ENCODE peak calls at places on chromosome 15, in nine cellular contexts. L is body of pancreas, S is ovary, M is left lung, D is psoas muscle, B is A549, G is lower lobe of right lung, A is OCI-LY7, C is colonic mucosa. W is an unnamed sample.

GRCh38 chr15:48940508-48940907 is 23.2 kb downstream of the SHC4 start:
- DNase-seq in M (no peak), D (no peak), L (no peak), S (no peak), B (peak), C (no peak), A (no peak), G (no peak), W (no peak)

GRCh38 chr15:34437687-34438086 is at the start of gene GOLGA8A:
- DNase-seq in C (no peak), B (no peak), A (no peak), M (peak), L (peak), G (peak), S (peak), D (peak), W (peak)

GRCh38 chr15:100596792-100597191 is 5.2 kb downstream of the LINS1 start:
- DNase-seq in M (no peak), A (no peak), D (no peak), B (no peak), L (peak), S (no peak), G (peak), C (peak), W (no peak)

GRCh38 chr15:57138260-57138895 is 219.9 kb downstream of the TCF12 start:
- DNase-seq in M (no peak), S (no peak), C (no peak), A (peak), D (no peak), B (peak), G (no peak), L (peak), W (no peak)

GRCh38 chr15:73637527-73637926 is 4.3 kb upstream of the NPTN start:
- DNase-seq in A (no peak), G (no peak), S (no peak), D (no peak), C (no peak), L (no peak), M (no peak), B (peak), W (no peak)

GRCh38 chr15:51775967-51776816 is 24.8 kb downstream of the TMOD2 start:
- DNase-seq in A (peak), D (no peak), B (peak), G (no peak), S (peak), M (no peak), C (peak), L (peak), W (peak)

GRCh38 chr15:30036304-30036703 is 46.5 kb upstream of the GOLGA8J start:
- DNase-seq in L (no peak), C (no peak), S (no peak), D (no peak), M (no peak), G (no peak), A (no peak), B (no peak), W (no peak)

GRCh38 chr15:39594764-39595620 is 14.1 kb downstream of the THBS1 start:
- DNase-seq in M (no peak), B (no peak), S (no peak), D (no peak), L (no peak), G (no peak), A (no peak), C (no peak), W (no peak)

GRCh38 chr15:91949361-91949760 is 95.9 kb downstream of the SLCO3A1 start:
- DNase-seq in B (no peak), G (no peak), L (no peak), D (no peak), A (no peak), C (no peak), M (no peak), S (no peak), W (no peak)

GRCh38 chr15:35168464-35168863 is 83.4 kb upstream of the NANOGP8 start:
- DNase-seq in A (no peak), D (no peak), C (no peak), S (no peak), M (no peak), G (no peak), L (no peak), B (no peak), W (no peak)

DNA sequence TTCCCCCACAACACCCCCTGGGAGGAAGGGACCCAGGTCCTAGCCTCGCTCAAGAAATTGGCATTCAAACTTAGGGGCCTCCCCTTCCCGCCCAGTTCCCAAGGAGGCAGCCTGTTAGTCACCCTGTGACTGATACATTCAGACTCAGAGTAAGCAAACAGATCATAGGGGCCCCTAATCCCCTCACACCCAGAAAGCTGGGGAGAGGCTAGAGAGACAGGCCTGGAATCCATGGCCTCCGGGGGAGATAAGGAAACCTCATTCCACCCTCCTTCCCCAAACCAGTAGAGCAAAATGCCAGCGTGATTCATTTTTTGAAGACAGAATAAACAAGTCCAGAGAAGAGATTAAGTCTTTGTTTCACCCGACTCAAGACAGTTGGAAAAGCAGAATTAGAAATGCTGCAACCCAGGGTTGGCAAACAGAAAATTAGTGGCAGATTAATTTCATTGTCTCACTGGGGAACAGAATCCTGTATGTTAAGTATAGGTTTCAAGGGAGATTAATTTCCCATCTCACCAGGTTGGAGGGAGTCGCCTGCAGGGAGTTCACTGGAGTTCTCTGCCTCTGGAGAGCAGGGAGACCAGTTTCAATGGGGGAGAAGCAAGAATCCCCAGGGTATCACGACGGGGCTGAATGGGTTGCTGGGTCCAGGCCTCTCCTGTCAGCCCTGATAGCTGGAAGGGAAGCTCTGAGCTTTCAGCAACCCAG is 268.3 kb downstream of the UACA start:
- DNase-seq in M (no peak), L (no peak), C (no peak), B (peak), G (no peak), D (no peak), A (no peak), S (no peak), W (no peak)
- H3K27ac ChIP-seq in M (no peak), L (no peak), C (no peak), B (peak), G (no peak), D (no peak), A (peak), S (peak), W (peak)

GRCh38 chr15:41783272-41783660 is 9.0 kb downstream of the MAPKBP1 start:
- DNase-seq in G (no peak), L (no peak), S (no peak), B (no peak), D (no peak), M (no peak), A (no peak), C (no peak), W (no peak)
- H3K27ac ChIP-seq in G (no peak), L (no peak), S (no peak), B (no peak), D (no peak), M (no peak), A (peak), C (no peak), W (no peak)

DNA sequence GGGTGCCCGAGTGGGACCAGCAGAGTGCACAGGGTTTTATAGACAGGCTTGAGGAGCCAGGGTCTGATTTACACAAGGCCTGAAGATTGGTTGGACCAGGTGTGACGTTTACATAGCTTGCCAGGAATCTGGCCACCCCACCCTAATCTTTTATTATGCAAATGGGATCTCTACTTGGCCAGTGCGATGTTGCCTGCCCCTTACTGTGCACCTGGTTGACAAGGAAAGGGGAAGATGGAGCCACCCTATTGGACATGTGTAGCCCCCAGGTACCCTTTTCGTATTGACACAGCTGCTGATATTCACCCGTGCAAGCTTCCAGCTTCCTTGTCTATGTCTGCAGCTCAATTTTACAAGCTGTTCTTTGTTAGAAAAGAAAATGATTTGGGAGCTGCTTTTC is 132.0 kb downstream of the ARNT2 start:
- DNase-seq in G (no peak), D (no peak), L (peak), A (no peak), M (no peak), S (no peak), C (no peak), B (no peak), W (no peak)
- H3K27ac ChIP-seq in G (no peak), D (no peak), L (no peak), A (no peak), M (no peak), S (no peak), C (no peak), B (no peak), W (no peak)

GRCh38 chr15:67945951-67946700 is 106.3 kb upstream of the RNU6-1 start:
- DNase-seq in B (peak), A (peak), G (no peak), S (no peak), L (no peak), M (no peak), C (no peak), D (no peak), W (peak)
- H3K27ac ChIP-seq in B (peak), A (peak), G (peak), S (peak), L (no peak), M (no peak), C (no peak), D (no peak), W (peak)

GRCh38 chr15:77226652-77227051 is 155.7 kb upstream of the TSPAN3 start:
- DNase-seq in B (no peak), A (no peak), M (no peak), G (no peak), L (no peak), S (no peak), C (no peak), D (no peak), W (no peak)
- H3K27ac ChIP-seq in B (no peak), A (no peak), M (peak), G (no peak), L (no peak), S (no peak), C (peak), D (no peak), W (no peak)

DNA sequence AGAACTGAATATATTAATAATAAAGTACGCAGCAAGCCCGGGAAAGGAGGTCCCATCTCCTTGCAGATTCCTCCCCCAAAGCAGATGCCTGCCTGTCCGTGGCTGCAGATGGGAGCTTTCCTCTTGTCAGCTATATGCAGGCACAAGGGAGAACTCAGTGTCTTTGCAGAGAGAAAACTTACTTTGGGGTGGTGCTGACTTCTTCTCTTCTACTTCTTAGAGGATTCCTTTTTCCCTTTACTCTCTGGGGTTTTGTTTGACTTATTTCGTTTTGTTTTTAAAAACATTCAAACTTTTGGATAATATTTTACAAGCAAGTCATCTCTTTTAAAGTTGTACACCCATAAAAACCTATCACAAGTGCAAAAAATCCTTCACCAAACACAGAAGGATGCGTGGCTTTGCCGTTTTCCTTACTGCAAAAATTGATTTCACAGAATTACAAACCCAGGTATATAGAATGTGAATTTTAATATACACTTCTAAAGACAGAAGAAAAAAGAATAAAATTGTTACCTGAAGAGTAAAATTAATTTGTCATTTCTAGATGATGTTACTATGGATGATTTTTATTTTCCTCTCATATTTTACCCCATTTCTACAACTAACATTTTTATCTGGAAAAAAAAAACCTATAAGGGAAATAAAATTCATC is 65.3 kb upstream of the IGF1R start:
- DNase-seq in C (no peak), B (no peak), A (no peak), G (no peak), S (no peak), M (no peak), L (no peak), D (no peak), W (no peak)
- H3K27ac ChIP-seq in C (no peak), B (no peak), A (no peak), G (no peak), S (no peak), M (no peak), L (no peak), D (no peak), W (no peak)

DNA sequence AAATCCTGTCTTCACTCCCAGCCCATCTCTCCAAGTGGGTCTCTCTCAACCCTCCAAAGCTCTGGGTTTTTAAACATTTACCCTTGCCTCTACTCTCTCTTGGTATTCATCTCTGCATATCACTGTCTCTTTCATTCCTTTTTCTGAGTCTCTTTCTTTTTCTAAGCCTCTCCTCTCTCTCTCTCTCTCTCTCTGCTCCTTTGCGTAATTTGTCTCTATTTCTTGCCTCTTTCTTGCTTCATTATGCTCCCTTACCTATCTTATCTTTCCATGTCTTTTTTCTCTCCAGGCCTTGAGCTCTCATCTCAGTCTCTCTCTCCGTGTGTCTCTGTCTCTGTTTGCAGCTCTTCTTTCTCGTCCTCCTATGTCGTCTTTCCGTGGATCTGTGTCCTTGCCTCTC is 678 bp upstream of the SCAMP5 start:
- DNase-seq in L (no peak), M (no peak), C (no peak), S (no peak), A (no peak), B (no peak), G (no peak), D (no peak), W (no peak)
- H3K27ac ChIP-seq in L (no peak), M (no peak), C (no peak), S (no peak), A (no peak), B (no peak), G (no peak), D (no peak), W (no peak)